ENCODE peak calls at places on chromosomes 13 and 19, in seven cellular contexts. L is T-cell; C is activated CD4-positive, alpha-beta T cell treated with anti-CD3 and anti-CD28 coated beads for 36 hours; H is stimulated activated naive CD4-positive, alpha-beta T cell treated with Interleukin-2 at 50 U/mL for 16 hours; S is head of caudate nucleus; G is Caco-2; M is effector memory CD8-positive, alpha-beta T cell. D is an unnamed sample.

GRCh38 chr19:6752257-6753177 is 13.0 kb downstream of the TRIP10 start:
- DNase-seq in L (no peak), C (no peak), H (no peak), S (no peak), G (peak), M (no peak), D (no peak)

GRCh38 chr13:34942732-34943674 is 933 bp downstream of the NBEA start:
- DNase-seq in L (peak), C (peak), H (no peak), S (peak), G (no peak), M (no peak), D (peak)

GRCh38 chr13:46126552-46127171 is 21.8 kb upstream of the CPB2 start:
- DNase-seq in L (peak), C (peak), H (peak), S (peak), G (peak), M (peak), D (peak)

GRCh38 chr13:101795025-101795424 is 342.6 kb downstream of the ITGBL1 start:
- DNase-seq in L (no peak), C (no peak), H (no peak), S (no peak), G (no peak), M (no peak), D (no peak)

GRCh38 chr13:44868397-44868796 is 120.9 kb downstream of the NUFIP1 start:
- DNase-seq in L (no peak), C (peak), H (no peak), S (no peak), G (no peak), M (no peak), D (no peak)

GRCh38 chr19:4993683-4994082 is 24.8 kb downstream of the KDM4B start:
- DNase-seq in L (no peak), C (no peak), H (no peak), S (no peak), G (no peak), M (no peak), D (no peak)

GRCh38 chr19:56091751-56092546 is 29.1 kb downstream of the ZNF787 start:
- DNase-seq in L (no peak), C (no peak), H (peak), S (no peak), G (no peak), M (no peak), D (no peak)

GRCh38 chr13:44109986-44110640 is 230.4 kb downstream of the LACC1 start:
- DNase-seq in L (no peak), C (no peak), H (no peak), S (no peak), G (no peak), M (no peak), D (no peak)